ENCODE peak calls at places on chromosome 18, in ten cellular contexts. P, V, J, A, O, W, C, R, G and N are unnamed samples.
A peak's percentile ranks its signal among the peaks of the same experiment; 100 is the strongest.

GRCh38 chr18:12657048-12657848 is 659 bp downstream of the SPIRE1 start:
- DNase-seq in P (peak; percentile 61), V (peak; percentile 24), J (peak; percentile 18), A (no peak), O (no peak), W (no peak), C (no peak), R (peak; percentile 34), G (peak; percentile 27), N (no peak)

GRCh38 chr18:50359806-50360205 is 15.0 kb upstream of the SKA1 start:
- DNase-seq in P (no peak), V (no peak), J (no peak), A (no peak), O (no peak), W (no peak), C (no peak), R (no peak), G (no peak), N (no peak)

GRCh38 chr18:12359515-12359927 is 17.5 kb downstream of the AFG3L2 start:
- DNase-seq in P (no peak), V (no peak), J (no peak), A (no peak), O (no peak), W (no peak), C (no peak), R (no peak), G (no peak), N (no peak)

GRCh38 chr18:50099725-50100414 is 95.1 kb downstream of the MYO5B start:
- DNase-seq in P (no peak), V (peak; percentile 8), J (peak; percentile 48), A (no peak), O (no peak), W (no peak), C (no peak), R (no peak), G (no peak), N (peak; percentile 38)

GRCh38 chr18:67410671-67411070 is 105.8 kb downstream of the DSEL start:
- DNase-seq in P (no peak), V (no peak), J (no peak), A (no peak), O (no peak), W (no peak), C (no peak), R (no peak), G (no peak), N (no peak)

GRCh38 chr18:55861266-55861665 is 273.3 kb upstream of the TCF4 start:
- DNase-seq in P (no peak), V (no peak), J (no peak), A (no peak), O (no peak), W (no peak), C (no peak), R (no peak), G (no peak), N (no peak)

GRCh38 chr18:54881229-54881753 is 53.0 kb downstream of the RAB27B start:
- DNase-seq in P (no peak), V (no peak), J (no peak), A (no peak), O (no peak), W (no peak), C (no peak), R (no peak), G (no peak), N (no peak)

GRCh38 chr18:4593895-4594294 is 138.8 kb upstream of the DLGAP1 start:
- DNase-seq in P (no peak), V (no peak), J (no peak), A (no peak), O (no peak), W (no peak), C (no peak), R (no peak), G (no peak), N (no peak)

GRCh38 chr18:48230459-48231113 is 178.6 kb downstream of the ZBTB7C start:
- DNase-seq in P (peak; percentile 73), V (peak; percentile 16), J (peak; percentile 37), A (peak; percentile 48), O (no peak), W (no peak), C (peak; percentile 75), R (peak; percentile 52), G (peak; percentile 22), N (peak; percentile 12)

GRCh38 chr18:35750929-35751328 is 169.4 kb downstream of the GALNT1 start:
- DNase-seq in P (no peak), V (no peak), J (no peak), A (no peak), O (no peak), W (no peak), C (no peak), R (no peak), G (no peak), N (no peak)

GRCh38 chr18:74520096-74520833 is 14.0 kb upstream of the CNDP1 start:
- DNase-seq in P (no peak), V (no peak), J (no peak), A (no peak), O (no peak), W (no peak), C (no peak), R (peak; percentile 11), G (no peak), N (no peak)

GRCh38 chr18:79607361-79607930 is 72.2 kb upstream of the CTDP1 start:
- DNase-seq in P (no peak), V (no peak), J (no peak), A (peak; percentile 10), O (no peak), W (no peak), C (no peak), R (no peak), G (no peak), N (no peak)

GRCh38 chr18:49768051-49768391 is 45.3 kb downstream of the ACAA2 start:
- DNase-seq in P (peak; percentile 70), V (peak; percentile 12), J (peak; percentile 47), A (no peak), O (no peak), W (no peak), C (no peak), R (peak; percentile 65), G (peak; percentile 32), N (peak; percentile 42)

GRCh38 chr18:9661564-9661963 is 46.5 kb upstream of the RAB31 start:
- DNase-seq in P (no peak), V (no peak), J (no peak), A (no peak), O (no peak), W (no peak), C (no peak), R (no peak), G (no peak), N (no peak)

GRCh38 chr18:54261894-54262293 is 7.4 kb upstream of the POLI start:
- DNase-seq in P (no peak), V (no peak), J (no peak), A (no peak), O (no peak), W (no peak), C (no peak), R (no peak), G (no peak), N (no peak)

GRCh38 chr18:48548404-48548771 is 9.6 kb downstream of the CTIF start:
- DNase-seq in P (no peak), V (peak; percentile 65), J (no peak), A (no peak), O (no peak), W (no peak), C (no peak), R (no peak), G (no peak), N (no peak)

GRCh38 chr18:79754831-79755351 is 42.8 kb upstream of the KCNG2 start:
- DNase-seq in P (no peak), V (no peak), J (no peak), A (peak; percentile 19), O (no peak), W (no peak), C (no peak), R (no peak), G (no peak), N (no peak)

GRCh38 chr18:77702686-77703085 is 453.0 kb downstream of the GALR1 start:
- DNase-seq in P (peak; percentile 50), V (no peak), J (no peak), A (no peak), O (no peak), W (no peak), C (peak; percentile 1), R (no peak), G (peak; percentile 10), N (no peak)

GRCh38 chr18:26621161-26622026 is 73.0 kb upstream of the KCTD1 start:
- DNase-seq in P (peak; percentile 52), V (peak; percentile 3), J (no peak), A (no peak), O (no peak), W (no peak), C (no peak), R (peak; percentile 59), G (peak; percentile 27), N (no peak)

GRCh38 chr18:51149605-51150429 is 47.7 kb downstream of the MEX3C start:
- DNase-seq in P (peak; percentile 66), V (peak; percentile 28), J (no peak), A (no peak), O (no peak), W (no peak), C (no peak), R (no peak), G (no peak), N (peak; percentile 5)

GRCh38 chr18:56711706-56712445 is 60.7 kb downstream of the WDR7 start:
- DNase-seq in P (no peak), V (peak; percentile 10), J (peak; percentile 73), A (no peak), O (no peak), W (no peak), C (no peak), R (no peak), G (no peak), N (peak; percentile 30)

GRCh38 chr18:54284967-54285785 is 15.9 kb downstream of the POLI start:
- DNase-seq in P (no peak), V (peak; percentile 47), J (peak; percentile 38), A (no peak), O (no peak), W (no peak), C (no peak), R (no peak), G (peak; percentile 18), N (peak; percentile 36)

GRCh38 chr18:48949606-48950535 is 894 bp downstream of the SMAD7 start:
- DNase-seq in P (peak; percentile 77), V (no peak), J (no peak), A (no peak), O (no peak), W (no peak), C (no peak), R (peak; percentile 55), G (no peak), N (no peak)

GRCh38 chr18:56036673-56037072 is 448.7 kb upstream of the TCF4 start:
- DNase-seq in P (no peak), V (no peak), J (no peak), A (no peak), O (no peak), W (no peak), C (no peak), R (no peak), G (no peak), N (no peak)